ENCODE peak calls at places on chromosomes 2 and 18, in six cellular contexts. T is astrocyte, J is GM12865, U is HepG2, W is mesothelial cell of epicardium, D is glutamatergic neuron. N is an unnamed sample.

GRCh38 chr18:58572181-58572580 is 56.7 kb downstream of the ALPK2 start:
- DNase-seq in T (peak; percentile 98), J (peak; percentile 50), U (no peak), W (no peak), D (no peak), N (no peak)

GRCh38 chr2:60515751-60516226 is 37.7 kb downstream of the BCL11A start:
- DNase-seq in T (peak; percentile 95), J (peak; percentile 82), U (no peak), W (no peak), D (no peak), N (no peak)

GRCh38 chr2:240782221-240782885 is 37.7 kb downstream of the KIF1A start:
- DNase-seq in T (no peak), J (no peak), U (no peak), W (no peak), D (no peak), N (no peak)

GRCh38 chr2:30923575-30923974 is 116.3 kb upstream of the CAPN13 start:
- DNase-seq in T (no peak), J (no peak), U (no peak), W (no peak), D (no peak), N (no peak)

GRCh38 chr18:45506951-45507350 is 108.3 kb upstream of the SLC14A2 start:
- DNase-seq in T (no peak), J (no peak), U (no peak), W (no peak), D (no peak), N (no peak)

GRCh38 chr2:202494300-202494699 is 118.2 kb downstream of the BMPR2 start:
- DNase-seq in T (peak; percentile 31), J (no peak), U (peak; percentile 98), W (no peak), D (no peak), N (peak; percentile 30)

GRCh38 chr2:40169430-40169829 is 282.5 kb downstream of the SLC8A1 start:
- DNase-seq in T (no peak), J (no peak), U (no peak), W (no peak), D (no peak), N (no peak)

GRCh38 chr18:23115683-23116096 is 19.6 kb upstream of the CABLES1 start:
- DNase-seq in T (peak; percentile 98), J (no peak), U (peak; percentile 74), W (no peak), D (no peak), N (no peak)

GRCh38 chr2:10353931-10354330 is 51.2 kb downstream of the HPCAL1 start:
- DNase-seq in T (no peak), J (no peak), U (no peak), W (no peak), D (no peak), N (no peak)

GRCh38 chr2:152483276-152483996 is 148.5 kb downstream of the FMNL2 start:
- DNase-seq in T (no peak), J (no peak), U (no peak), W (no peak), D (no peak), N (no peak)

GRCh38 chr2:27049422-27050280 is 1.8 kb upstream of the AGBL5 start:
- DNase-seq in T (no peak), J (peak; percentile 81), U (no peak), W (no peak), D (peak; percentile 68), N (peak; percentile 36)

GRCh38 chr2:74334931-74335333 is 8.3 kb downstream of the SLC4A5 start:
- DNase-seq in T (peak; percentile 33), J (peak; percentile 78), U (peak; percentile 59), W (peak; percentile 85), D (peak; percentile 90), N (peak; percentile 33)

GRCh38 chr2:217090024-217090473 is 230.2 kb upstream of the TNP1 start:
- DNase-seq in T (no peak), J (peak; percentile 85), U (no peak), W (no peak), D (no peak), N (no peak)

GRCh38 chr2:71505086-71505769 is 51.9 kb downstream of the DYSF start:
- DNase-seq in T (no peak), J (no peak), U (no peak), W (peak; percentile 51), D (no peak), N (no peak)

GRCh38 chr2:86566158-86566827 is 3.0 kb upstream of the CHMP3 start:
- DNase-seq in T (no peak), J (no peak), U (no peak), W (no peak), D (no peak), N (no peak)

GRCh38 chr18:48330016-48330991 is 78.9 kb downstream of the ZBTB7C start:
- DNase-seq in T (peak; percentile 91), J (no peak), U (no peak), W (no peak), D (no peak), N (no peak)

GRCh38 chr2:200469708-200470600 is 39.9 kb downstream of the KCTD18 start:
- DNase-seq in T (peak; percentile 46), J (no peak), U (no peak), W (no peak), D (no peak), N (no peak)

GRCh38 chr2:15058015-15058414 is 425.5 kb downstream of the LRATD1 start:
- DNase-seq in T (no peak), J (peak; percentile 41), U (peak; percentile 35), W (no peak), D (no peak), N (no peak)

GRCh38 chr2:207487650-207488315 is 42.0 kb upstream of the CREB1 start:
- DNase-seq in T (peak; percentile 90), J (no peak), U (no peak), W (no peak), D (no peak), N (no peak)

GRCh38 chr2:230913406-230913805 is 11.6 kb downstream of the GPR55 start:
- DNase-seq in T (no peak), J (peak; percentile 68), U (peak; percentile 40), W (no peak), D (no peak), N (no peak)

GRCh38 chr2:156319811-156320490 is 12.6 kb downstream of the NR4A2 start:
- DNase-seq in T (peak; percentile 17), J (no peak), U (no peak), W (no peak), D (peak; percentile 49), N (no peak)

DNA sequence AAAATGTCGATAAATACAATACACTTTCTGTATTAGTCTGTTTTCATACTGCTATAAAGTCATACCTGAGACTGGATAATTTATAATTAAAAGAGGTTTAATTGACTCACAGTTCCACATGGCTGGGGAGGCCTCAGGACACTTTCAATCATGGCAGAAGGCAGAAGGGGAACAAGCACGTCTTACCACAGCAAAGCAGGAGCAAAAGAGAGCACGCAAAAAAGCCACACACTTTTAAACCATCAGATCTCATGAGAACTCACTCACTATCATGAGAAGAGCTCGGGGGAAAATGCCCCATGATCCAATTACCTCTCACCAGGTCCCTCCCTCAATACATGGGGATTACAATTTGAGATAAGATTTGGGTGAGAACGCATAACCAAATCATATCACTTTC is 256.7 kb downstream of the ANAPC1 start:
- DNase-seq in T (no peak), J (no peak), U (no peak), W (no peak), D (no peak), N (no peak)
- TF ChIP-seq CTCF in T (no peak), J (no peak), U (no peak), W (no peak), D (no peak), N (no peak)

DNA sequence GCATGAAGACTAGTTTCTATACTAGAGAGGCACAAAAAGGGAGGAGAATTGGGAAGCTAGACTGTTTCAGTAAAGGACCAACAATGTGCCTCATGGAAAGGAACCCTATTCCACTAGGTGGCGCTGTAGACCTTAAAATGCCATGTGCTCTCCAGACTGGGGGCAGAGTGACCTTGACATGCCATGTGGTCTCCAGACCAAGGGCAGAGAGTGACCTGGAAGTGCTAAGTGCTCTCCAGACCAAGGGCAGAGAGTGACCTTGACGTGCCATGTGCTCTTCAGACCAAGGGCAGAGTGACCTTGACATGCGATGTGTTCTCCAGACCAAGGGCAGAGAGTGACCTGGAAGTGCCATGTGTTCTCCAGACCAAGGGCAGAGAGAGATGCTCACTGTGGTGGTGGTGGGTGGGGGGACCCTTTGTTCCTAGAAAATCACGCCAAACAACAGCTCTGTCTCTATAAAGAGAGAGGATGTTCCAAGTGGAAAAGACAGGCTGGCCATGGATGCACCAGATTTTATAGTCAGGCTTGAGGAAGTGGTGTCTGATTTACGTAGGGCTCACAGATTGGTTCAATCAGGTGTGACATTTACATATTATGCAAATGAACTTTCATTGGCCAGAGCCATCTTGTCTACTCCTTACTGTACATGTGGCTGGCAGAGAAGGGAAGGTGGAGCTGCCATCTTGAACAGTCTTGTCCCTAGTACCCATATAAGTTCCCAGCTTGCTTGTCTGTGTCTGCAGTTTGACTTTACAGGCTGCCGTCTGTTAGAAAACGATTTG is 344.0 kb upstream of the DDX18 start:
- DNase-seq in T (no peak), J (peak; percentile 46), U (peak; percentile 69), W (no peak), D (peak; percentile 60), N (no peak)
- TF ChIP-seq CTCF in T (no peak), J (peak; percentile 50), U (peak; percentile 89), W (peak; percentile 71), D (peak; percentile 90), N (peak; percentile 55)

DNA sequence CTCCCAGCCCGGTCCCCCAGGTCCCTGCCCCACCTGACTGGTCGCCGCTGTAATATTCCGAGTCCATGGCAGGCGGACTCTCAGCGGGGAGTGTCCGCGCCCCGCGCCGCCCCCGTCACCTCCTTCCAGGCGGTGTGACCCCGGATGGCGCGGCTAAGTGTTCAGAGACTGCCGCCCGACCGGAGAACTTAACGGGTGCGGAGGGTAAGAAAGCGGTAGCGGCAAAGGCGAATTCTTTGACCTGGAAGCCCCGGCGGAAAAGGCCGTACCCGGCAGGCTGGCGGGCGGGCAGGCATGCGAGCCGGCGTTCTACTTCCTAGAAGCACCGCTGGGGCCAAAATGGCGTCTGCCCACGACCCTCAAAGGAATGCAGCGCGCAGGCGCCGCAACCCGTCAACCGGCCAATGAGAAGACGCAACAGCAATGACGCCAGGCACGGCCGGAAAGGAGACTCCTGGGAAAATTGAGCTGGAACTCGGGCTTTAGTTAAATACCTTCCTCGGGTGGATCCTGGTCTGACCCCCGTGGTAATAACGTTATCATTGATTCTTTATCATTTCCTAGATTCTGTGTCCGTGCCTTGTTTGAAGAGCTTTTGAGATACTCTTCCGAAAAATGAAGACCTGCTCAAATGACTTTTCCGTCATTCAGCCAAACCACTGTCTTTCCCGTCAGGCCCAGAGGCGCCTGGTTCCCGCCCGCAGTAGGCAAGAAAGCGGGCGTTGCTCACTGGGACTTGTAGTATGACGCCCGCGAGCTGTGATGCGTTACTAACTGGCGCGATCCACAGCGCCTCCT is at the start of gene IWS1:
- DNase-seq in T (peak; percentile 91), J (peak; percentile 96), U (peak; percentile 97), W (peak; percentile 93), D (peak; percentile 95), N (peak; percentile 80)
- TF ChIP-seq CTCF in T (no peak), J (peak; percentile 15), U (no peak), W (peak; percentile 44), D (peak; percentile 51), N (no peak)

GRCh38 chr2:160281213-160281612 is 81.1 kb upstream of the ITGB6 start:
- DNase-seq in T (no peak), J (no peak), U (peak; percentile 21), W (no peak), D (no peak), N (no peak)

GRCh38 chr2:160275646-160276045 is 75.6 kb upstream of the ITGB6 start:
- DNase-seq in T (no peak), J (no peak), U (no peak), W (no peak), D (no peak), N (no peak)

GRCh38 chr2:160278101-160278888 is 78.2 kb upstream of the ITGB6 start:
- DNase-seq in T (no peak), J (no peak), U (no peak), W (no peak), D (peak; percentile 24), N (no peak)

GRCh38 chr2:160279813-160280465 is 79.9 kb upstream of the ITGB6 start:
- DNase-seq in T (peak; percentile 52), J (no peak), U (no peak), W (no peak), D (no peak), N (no peak)

GRCh38 chr2:160278889-160279196 is 78.8 kb upstream of the ITGB6 start:
- DNase-seq in T (no peak), J (no peak), U (peak; percentile 15), W (no peak), D (no peak), N (no peak)
- TF ChIP-seq CTCF in T (peak; percentile 31), J (no peak), U (peak; percentile 41), W (no peak), D (peak; percentile 25), N (peak; percentile 33)

N was measured in D721Med.